ENCODE peak calls at places on chromosomes 6 and 20, in four cellular contexts. I is K562, X is GM12878, C is HepG2. L is an unnamed sample.

GRCh38 chr20:13772529-13772928 is 12.2 kb downstream of the ESF1 start:
- DNase-seq in I (no peak), X (no peak), C (no peak), L (no peak)

GRCh38 chr20:10332656-10333421 is 101.2 kb downstream of the MKKS start:
- DNase-seq in I (no peak), X (no peak), C (no peak), L (no peak)

GRCh38 chr6:41942045-41942851 is 640 bp upstream of the CCND3 start:
- DNase-seq in I (no peak), X (no peak), C (no peak), L (no peak)

GRCh38 chr6:69867075-69867911 is 937 bp downstream of the COL19A1 start:
- DNase-seq in I (peak), X (no peak), C (peak), L (no peak)

GRCh38 chr20:15905661-15906060 is 667.6 kb downstream of the KIF16B start:
- DNase-seq in I (no peak), X (no peak), C (no peak), L (no peak)

GRCh38 chr6:139882977-139883728 is 508.7 kb upstream of the CITED2 start:
- DNase-seq in I (no peak), X (no peak), C (peak), L (no peak)

GRCh38 chr20:54043044-54043967 is 27.1 kb downstream of the BCAS1 start:
- DNase-seq in I (peak), X (no peak), C (no peak), L (no peak)

GRCh38 chr6:35804996-35805736 is at the start of gene LHFPL5:
- DNase-seq in I (peak), X (no peak), C (peak), L (peak)

GRCh38 chr6:29759457-29759856 is 36.2 kb downstream of the HLA-F start:
- DNase-seq in I (no peak), X (no peak), C (no peak), L (peak)

GRCh38 chr6:157989541-157990289 is 8.1 kb downstream of the SYNJ2 start:
- DNase-seq in I (peak), X (no peak), C (no peak), L (no peak)

GRCh38 chr6:14968056-14968643 is 277.7 kb upstream of the JARID2 start:
- DNase-seq in I (no peak), X (no peak), C (no peak), L (no peak)

GRCh38 chr6:150273457-150274309 is 95.1 kb upstream of the IYD start:
- DNase-seq in I (no peak), X (no peak), C (no peak), L (no peak)

GRCh38 chr6:29632789-29633531 is at the start of gene GABBR1:
- DNase-seq in I (peak), X (no peak), C (no peak), L (peak)

GRCh38 chr6:3965071-3965718 is 113.7 kb downstream of the FAM217A start:
- DNase-seq in I (no peak), X (no peak), C (no peak), L (no peak)

GRCh38 chr6:26195924-26196845 is 109.0 kb downstream of the HFE start:
- DNase-seq in I (no peak), X (no peak), C (peak), L (no peak)

GRCh38 chr6:79084693-79085092 is 6.6 kb upstream of the PHIP start:
- DNase-seq in I (no peak), X (no peak), C (peak), L (no peak)

GRCh38 chr6:12013368-12013617 is 1.2 kb downstream of the HIVEP1 start:
- DNase-seq in I (no peak), X (no peak), C (no peak), L (no peak)

GRCh38 chr6:117477988-117478852 is 4.3 kb upstream of the DCBLD1 start:
- DNase-seq in I (peak), X (no peak), C (peak), L (no peak)

GRCh38 chr6:35500782-35501181 is 3.9 kb upstream of the TEAD3 start:
- DNase-seq in I (no peak), X (no peak), C (peak), L (no peak)

GRCh38 chr6:85802162-85802561 is 159.5 kb upstream of the SYNCRIP start:
- DNase-seq in I (no peak), X (no peak), C (no peak), L (no peak)

GRCh38 chr6:7262037-7262461 is 51.0 kb downstream of the SSR1 start:
- DNase-seq in I (peak), X (no peak), C (no peak), L (peak)

GRCh38 chr20:24959591-24960301 is 10.7 kb downstream of the CST7 start:
- DNase-seq in I (no peak), X (no peak), C (no peak), L (no peak)

GRCh38 chr6:107977283-107977682 is 19.3 kb upstream of the SEC63 start:
- DNase-seq in I (no peak), X (no peak), C (no peak), L (no peak)

GRCh38 chr6:108866798-108867197 is 18.6 kb downstream of the ARMC2 start:
- DNase-seq in I (no peak), X (no peak), C (no peak), L (no peak)

GRCh38 chr20:4726710-4727391 is 5.1 kb downstream of the PRND start:
- DNase-seq in I (no peak), X (peak), C (no peak), L (no peak)

GRCh38 chr20:14334306-14334930 is 3.0 kb downstream of the FLRT3 start:
- DNase-seq in I (no peak), X (no peak), C (peak), L (no peak)

GRCh38 chr6:40585661-40586269 is 1.4 kb downstream of the LRFN2 start:
- DNase-seq in I (no peak), X (no peak), C (no peak), L (peak)

GRCh38 chr20:38985603-38986170 is 23.5 kb downstream of the DHX35 start:
- DNase-seq in I (no peak), X (peak), C (peak), L (no peak)

GRCh38 chr6:15501806-15502450 is 160.9 kb downstream of the DTNBP1 start:
- DNase-seq in I (no peak), X (no peak), C (no peak), L (no peak)

GRCh38 chr6:27542485-27542884 is 69.6 kb upstream of the ZNF184 start:
- DNase-seq in I (no peak), X (no peak), C (no peak), L (no peak)

GRCh38 chr6:53282234-53282633 is 66.5 kb downstream of the ELOVL5 start:
- DNase-seq in I (no peak), X (no peak), C (no peak), L (no peak)

GRCh38 chr6:7479801-7480266 is 61.6 kb upstream of the DSP start:
- DNase-seq in I (no peak), X (no peak), C (no peak), L (no peak)

GRCh38 chr6:148128014-148128730 is 214.5 kb upstream of the SASH1 start:
- DNase-seq in I (no peak), X (no peak), C (no peak), L (no peak)

GRCh38 chr20:7859371-7859802 is 80.9 kb downstream of the HAO1 start:
- DNase-seq in I (no peak), X (peak), C (peak), L (no peak)

GRCh38 chr6:142416179-142416578 is 114.4 kb downstream of the ADGRG6 start:
- DNase-seq in I (no peak), X (no peak), C (no peak), L (no peak)
- TF ChIP-seq HDAC6 in I (no peak), X (no peak), C (no peak), L (no peak)

GRCh38 chr20:59831024-59831900 is 102.2 kb downstream of the SYCP2 start:
- DNase-seq in I (no peak), X (peak), C (no peak), L (peak)

GRCh38 chr20:59831901-59832240 is 101.6 kb downstream of the SYCP2 start:
- DNase-seq in I (no peak), X (no peak), C (no peak), L (peak)

GRCh38 chr20:59828478-59829414 is 104.7 kb downstream of the SYCP2 start:
- DNase-seq in I (no peak), X (no peak), C (no peak), L (peak)

GRCh38 chr20:59829415-59830106 is 103.9 kb downstream of the SYCP2 start:
- DNase-seq in I (no peak), X (no peak), C (no peak), L (peak)

GRCh38 chr20:59830107-59831023 is 103.1 kb downstream of the SYCP2 start:
- DNase-seq in I (no peak), X (no peak), C (no peak), L (no peak)
- TF ChIP-seq HDAC6 in I (no peak), X (no peak), C (no peak), L (no peak)

GRCh38 chr6:37072526-37072925 is 67.1 kb downstream of the FGD2 start:
- DNase-seq in I (no peak), X (no peak), C (no peak), L (no peak)
- TF ChIP-seq HDAC6 in I (no peak), X (no peak), C (no peak), L (no peak)

DNA sequence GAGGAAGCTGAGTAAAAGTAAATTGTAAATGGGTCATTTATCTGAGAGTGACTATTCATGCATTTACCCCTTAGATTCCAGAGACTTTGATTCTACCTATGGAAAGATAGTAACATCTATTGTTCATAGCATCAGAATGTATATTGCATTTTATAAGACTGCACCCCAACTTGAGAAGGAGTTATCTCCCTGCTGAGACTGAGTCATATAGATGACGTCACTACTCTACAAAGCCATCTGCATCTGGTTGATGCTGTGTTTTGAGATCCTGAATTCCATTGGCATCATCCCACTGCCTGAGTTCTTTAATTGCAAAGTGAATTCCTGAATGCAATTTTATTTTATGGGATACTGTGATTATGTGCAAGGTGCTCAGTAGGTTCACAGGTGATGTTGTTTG is 444.0 kb upstream of the SLC35B3 start:
- DNase-seq in I (no peak), X (no peak), C (no peak), L (no peak)
- TF ChIP-seq HDAC6 in I (no peak), X (no peak), C (no peak), L (no peak)

GRCh38 chr6:22551280-22551679 is 18.1 kb upstream of the HDGFL1 start:
- DNase-seq in I (no peak), X (no peak), C (no peak), L (no peak)
- TF ChIP-seq HDAC6 in I (no peak), X (no peak), C (no peak), L (no peak)